ENCODE peak calls at places on chromosomes 16 and 17, in eight cellular contexts. N is stomach, G is upper lobe of right lung, V is thyroid gland, B is mesenchymal stem cell, F is heart right ventricle, O is left ventricle myocardium inferior, U is adrenal gland. K is an unnamed sample. For H3K4me1 and H3K36me3, the result is how much of the 10 kb centered on the place peaks cover.

GRCh38 chr16:88961031-88961430 is 16.0 kb downstream of the CBFA2T3 start:
- DNase-seq in N (no peak), G (no peak), V (no peak), B (no peak), F (no peak), O (no peak), U (no peak), K (no peak)

GRCh38 chr16:56357765-56358322 is 67.5 kb downstream of the AMFR start:
- DNase-seq in N (peak), G (peak), V (no peak), B (no peak), F (no peak), O (peak), U (peak), K (no peak)

GRCh38 chr17:58936295-58936694 is 170.4 kb downstream of the TRIM37 start:
- DNase-seq in N (no peak), G (no peak), V (no peak), B (no peak), F (no peak), O (no peak), U (no peak), K (peak)

GRCh38 chr17:80847506-80848230 is 144.0 kb upstream of the CHMP6 start:
- DNase-seq in N (no peak), G (peak), V (no peak), B (no peak), F (no peak), O (no peak), U (no peak), K (no peak)

GRCh38 chr17:77308768-77309726 is 168.3 kb downstream of the SEC14L1 start:
- DNase-seq in N (no peak), G (peak), V (no peak), B (peak), F (no peak), O (no peak), U (no peak), K (no peak)

GRCh38 chr17:43905400-43905984 is 1.8 kb downstream of the MPP2 start:
- DNase-seq in N (no peak), G (no peak), V (no peak), B (no peak), F (no peak), O (no peak), U (no peak), K (no peak)

GRCh38 chr16:22189473-22190168 is 16.5 kb upstream of the EEF2K start:
- DNase-seq in N (peak), G (peak), V (peak), B (peak), F (peak), O (peak), U (peak), K (no peak)

GRCh38 chr17:42670925-42671657 is 5.7 kb downstream of the PLEKHH3 start:
- DNase-seq in N (no peak), G (no peak), V (no peak), B (no peak), F (no peak), O (no peak), U (no peak), K (no peak)

GRCh38 chr17:68832140-68832871 is 122.9 kb downstream of the ABCA8 start:
- DNase-seq in N (no peak), G (no peak), V (no peak), B (no peak), F (peak), O (peak), U (peak), K (peak)

GRCh38 chr16:75305364-75306101 is 54.1 kb upstream of the BCAR1 start:
- DNase-seq in N (peak), G (no peak), V (peak), B (peak), F (peak), O (peak), U (peak), K (peak)

GRCh38 chr17:70169707-70170597 is 620 bp downstream of the KCNJ2 start:
- DNase-seq in N (no peak), G (no peak), V (no peak), B (peak), F (no peak), O (peak), U (peak), K (no peak)

GRCh38 chr17:38942641-38943040 is 17.2 kb downstream of the LASP1NB start:
- DNase-seq in N (no peak), G (no peak), V (no peak), B (no peak), F (no peak), O (no peak), U (no peak), K (no peak)

GRCh38 chr16:82874672-82875071 is 247.9 kb downstream of the CDH13 start:
- DNase-seq in N (no peak), G (no peak), V (no peak), B (no peak), F (no peak), O (no peak), U (no peak), K (no peak)

GRCh38 chr17:69954241-69954933 is 120.6 kb upstream of the KCNJ16 start:
- DNase-seq in N (no peak), G (no peak), V (no peak), B (no peak), F (no peak), O (no peak), U (no peak), K (no peak)

GRCh38 chr17:7004398-7005253 is 7.8 kb upstream of the RNASEK start:
- DNase-seq in N (no peak), G (no peak), V (no peak), B (peak), F (peak), O (no peak), U (no peak), K (peak)

GRCh38 chr16:3706253-3707145 is 10.8 kb downstream of the TRAP1 start:
- DNase-seq in N (no peak), G (no peak), V (no peak), B (no peak), F (no peak), O (no peak), U (no peak), K (no peak)

GRCh38 chr16:66242672-66243071 is 123.8 kb upstream of the CDH5 start:
- DNase-seq in N (no peak), G (peak), V (no peak), B (no peak), F (no peak), O (no peak), U (no peak), K (no peak)

GRCh38 chr17:14201087-14201486 is 35.6 kb downstream of the CDRT15 start:
- DNase-seq in N (no peak), G (no peak), V (no peak), B (no peak), F (no peak), O (no peak), U (no peak), K (peak)

GRCh38 chr17:20141201-20141999 is 132.2 kb downstream of the SPECC1 start:
- DNase-seq in N (no peak), G (no peak), V (no peak), B (peak), F (no peak), O (no peak), U (no peak), K (no peak)

GRCh38 chr16:82881517-82881916 is 254.7 kb downstream of the CDH13 start:
- DNase-seq in N (no peak), G (no peak), V (no peak), B (no peak), F (no peak), O (no peak), U (no peak), K (no peak)

GRCh38 chr17:45086865-45087495 is 25.9 kb downstream of the NMT1 start:
- DNase-seq in N (no peak), G (no peak), V (no peak), B (no peak), F (no peak), O (no peak), U (no peak), K (no peak)

GRCh38 chr16:63067141-63067540 is 1030.9 kb upstream of the CDH8 start:
- DNase-seq in N (no peak), G (no peak), V (no peak), B (no peak), F (no peak), O (no peak), U (no peak), K (no peak)

GRCh38 chr17:48198950-48199541 is 91.5 kb downstream of the SNX11 start:
- DNase-seq in N (no peak), G (no peak), V (no peak), B (peak), F (no peak), O (no peak), U (no peak), K (no peak)

GRCh38 chr17:13403982-13404931 is 197.5 kb downstream of the HS3ST3A1 start:
- DNase-seq in N (no peak), G (no peak), V (no peak), B (no peak), F (no peak), O (no peak), U (no peak), K (no peak)

GRCh38 chr17:77640242-77640641 is 318.3 kb upstream of the TNRC6C start:
- DNase-seq in N (no peak), G (peak), V (no peak), B (no peak), F (no peak), O (no peak), U (no peak), K (no peak)

GRCh38 chr16:14496786-14497185 is 133.3 kb downstream of the PARN start:
- DNase-seq in N (no peak), G (no peak), V (peak), B (no peak), F (peak), O (no peak), U (no peak), K (no peak)

GRCh38 chr17:4604111-4604644 is 19.8 kb downstream of the SMTNL2 start:
- DNase-seq in N (peak), G (no peak), V (peak), B (peak), F (peak), O (peak), U (peak), K (peak)

GRCh38 chr17:67891481-67892119 is 66.3 kb downstream of the BPTF start:
- DNase-seq in N (no peak), G (no peak), V (no peak), B (peak), F (no peak), O (no peak), U (peak), K (peak)

GRCh38 chr17:13525876-13526275 is 75.9 kb downstream of the HS3ST3A1 start:
- DNase-seq in N (no peak), G (no peak), V (no peak), B (no peak), F (no peak), O (no peak), U (no peak), K (no peak)

GRCh38 chr17:5758651-5759050 is 174.3 kb upstream of the NLRP1 start:
- DNase-seq in N (no peak), G (no peak), V (no peak), B (peak), F (no peak), O (no peak), U (peak), K (peak)

GRCh38 chr16:88013091-88013609 is 61.9 kb downstream of the BANP start:
- DNase-seq in N (peak), G (no peak), V (peak), B (peak), F (no peak), O (no peak), U (peak), K (no peak)

GRCh38 chr17:66809408-66809807 is 25.5 kb upstream of the CACNG5 start:
- DNase-seq in N (no peak), G (no peak), V (no peak), B (no peak), F (no peak), O (no peak), U (no peak), K (no peak)

GRCh38 chr16:75114946-75115825 is 1.4 kb downstream of the LDHD start:
- DNase-seq in N (no peak), G (peak), V (no peak), B (no peak), F (no peak), O (no peak), U (no peak), K (no peak)

GRCh38 chr17:2963332-2964027 is 99.9 kb downstream of the OR1D5 start:
- DNase-seq in N (no peak), G (peak), V (no peak), B (no peak), F (no peak), O (no peak), U (no peak), K (no peak)

GRCh38 chr17:2105663-2106062 is 50.8 kb downstream of the HIC1 start:
- DNase-seq in N (no peak), G (no peak), V (no peak), B (no peak), F (no peak), O (no peak), U (no peak), K (no peak)

GRCh38 chr16:83797013-83797412 is 10.8 kb upstream of the HSBP1 start:
- DNase-seq in N (no peak), G (no peak), V (no peak), B (no peak), F (no peak), O (no peak), U (no peak), K (no peak)

GRCh38 chr17:77445908-77446535 is 305.3 kb downstream of the SEC14L1 start:
- DNase-seq in N (peak), G (no peak), V (no peak), B (peak), F (no peak), O (no peak), U (no peak), K (no peak)

GRCh38 chr17:40325156-40326013 is 16.4 kb downstream of the RARA start:
- DNase-seq in N (no peak), G (no peak), V (no peak), B (no peak), F (no peak), O (peak), U (no peak), K (no peak)
- H3K4me1 ChIP-seq in N (half or more), G (half or more), V (half or more), B (half or more), F (half or more), O (half or more), U (half or more), K (under half)

GRCh38 chr17:28634211-28634865 is 10.6 kb downstream of the BLTP2 start:
- DNase-seq in N (no peak), G (no peak), V (no peak), B (no peak), F (no peak), O (no peak), U (no peak), K (no peak)

DNA sequence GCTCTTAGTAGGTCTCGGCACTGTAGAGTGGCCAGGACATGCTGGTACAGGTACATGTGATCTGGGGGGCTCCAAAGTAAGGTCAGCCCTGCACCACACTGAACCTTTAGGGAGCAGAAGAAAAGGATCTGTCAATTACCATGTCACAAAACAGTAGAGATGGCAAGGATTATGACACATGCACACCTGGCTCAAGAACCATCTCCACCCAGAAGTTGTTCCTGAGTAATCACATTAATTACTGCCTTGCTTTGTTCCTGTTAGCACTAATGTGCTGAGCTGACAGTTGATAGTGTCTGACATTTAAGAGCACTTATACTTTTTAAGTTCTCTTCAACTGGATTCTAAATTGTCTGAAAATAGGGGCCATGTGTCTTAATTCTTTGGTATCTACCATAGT is 9.5 kb downstream of the BLTP2 start:
- DNase-seq in N (no peak), G (no peak), V (no peak), B (no peak), F (no peak), O (no peak), U (no peak), K (no peak)
- H3K36me3 ChIP-seq in N (half or more), G (half or more), V (half or more), B (half or more), F (half or more), O (half or more), U (under half), K (half or more)

GRCh38 chr17:78651551-78651950 is 74.4 kb upstream of the DNAH17 start:
- DNase-seq in N (no peak), G (no peak), V (no peak), B (no peak), F (no peak), O (no peak), U (no peak), K (no peak)

GRCh38 chr17:78654230-78654824 is 77.1 kb upstream of the DNAH17 start:
- DNase-seq in N (no peak), G (no peak), V (no peak), B (no peak), F (no peak), O (no peak), U (no peak), K (no peak)

GRCh38 chr17:78652024-78652423 is 74.8 kb upstream of the DNAH17 start:
- DNase-seq in N (no peak), G (no peak), V (no peak), B (no peak), F (no peak), O (no peak), U (no peak), K (no peak)

GRCh38 chr17:78653382-78653781 is 76.2 kb upstream of the DNAH17 start:
- DNase-seq in N (no peak), G (no peak), V (peak), B (no peak), F (no peak), O (no peak), U (peak), K (no peak)

DNA sequence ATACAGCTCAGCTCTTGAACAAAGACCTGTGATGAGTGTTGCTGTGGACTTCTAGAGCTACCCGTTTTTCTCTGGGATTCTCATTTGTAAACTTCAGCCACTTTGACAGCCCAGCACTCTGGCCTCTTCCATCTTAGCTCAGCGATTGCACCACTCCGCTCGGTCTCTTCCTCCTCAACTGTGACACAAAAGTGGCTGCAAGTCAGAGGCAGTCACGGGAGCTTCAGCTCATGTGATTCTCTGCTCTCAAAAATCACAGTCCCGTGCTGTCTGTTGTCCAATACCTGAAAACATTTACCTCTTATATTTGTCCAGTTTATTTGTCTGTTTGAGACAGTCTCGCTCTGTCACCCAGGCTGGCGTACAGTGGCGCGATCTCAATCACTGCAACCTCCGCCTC is 75.7 kb upstream of the DNAH17 start:
- DNase-seq in N (no peak), G (no peak), V (peak), B (no peak), F (no peak), O (no peak), U (no peak), K (no peak)
- H3K4me1 ChIP-seq in N (under half), G (under half), V (under half), B (under half), F (under half), O (under half), U (under half), K (under half)

GRCh38 chr16:2071454-2072263 is 23.9 kb downstream of the TSC2 start:
- DNase-seq in N (no peak), G (no peak), V (no peak), B (no peak), F (no peak), O (no peak), U (no peak), K (no peak)
- H3K36me3 ChIP-seq in N (half or more), G (half or more), V (under half), B (half or more), F (under half), O (half or more), U (under half), K (under half)

DNA sequence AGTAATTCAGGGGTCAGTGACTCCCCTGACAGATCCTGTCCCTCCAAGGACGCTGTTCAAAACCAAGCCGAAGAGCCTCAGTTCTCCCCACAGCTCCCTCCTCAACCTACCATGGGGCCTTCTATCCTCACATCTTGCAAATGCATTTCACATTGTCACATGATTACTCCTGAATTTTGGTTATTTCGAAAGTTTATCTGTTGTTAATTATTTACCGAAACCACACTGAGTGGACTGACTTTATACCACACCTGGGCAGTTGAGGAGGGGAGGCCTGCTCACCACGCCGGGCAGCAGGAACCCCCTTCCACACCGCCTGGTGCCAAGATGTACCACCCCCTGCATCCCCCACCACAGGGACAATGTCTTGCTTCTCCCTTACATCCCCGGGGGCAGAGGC is 4.7 kb downstream of the TIMP2 start:
- DNase-seq in N (no peak), G (no peak), V (no peak), B (no peak), F (no peak), O (no peak), U (no peak), K (no peak)
- H3K4me1 ChIP-seq in N (half or more), G (half or more), V (under half), B (half or more), F (half or more), O (half or more), U (half or more), K (under half)

GRCh38 chr17:57490446-57490845 is 234.1 kb downstream of the MSI2 start:
- DNase-seq in N (no peak), G (no peak), V (no peak), B (no peak), F (no peak), O (no peak), U (no peak), K (no peak)
- H3K36me3 ChIP-seq in N (under half), G (under half), V (under half), B (under half), F (under half), O (under half), U (under half), K (under half)

GRCh38 chr16:67460961-67461360 is 20.0 kb downstream of the ATP6V0D1 start:
- DNase-seq in N (no peak), G (no peak), V (no peak), B (no peak), F (no peak), O (no peak), U (no peak), K (no peak)

GRCh38 chr16:67461600-67462278 is 19.2 kb downstream of the ATP6V0D1 start:
- DNase-seq in N (peak), G (peak), V (peak), B (no peak), F (no peak), O (no peak), U (no peak), K (no peak)

GRCh38 chr16:67463059-67463458 is 17.9 kb downstream of the ATP6V0D1 start:
- DNase-seq in N (no peak), G (no peak), V (no peak), B (no peak), F (no peak), O (no peak), U (no peak), K (no peak)

GRCh38 chr16:67463691-67464090 is 17.3 kb downstream of the ATP6V0D1 start:
- DNase-seq in N (no peak), G (no peak), V (no peak), B (no peak), F (no peak), O (no peak), U (no peak), K (no peak)

GRCh38 chr16:67462279-67462655 is 18.7 kb downstream of the ATP6V0D1 start:
- DNase-seq in N (no peak), G (no peak), V (no peak), B (no peak), F (no peak), O (no peak), U (no peak), K (no peak)
- H3K4me1 ChIP-seq in N (half or more), G (half or more), V (half or more), B (half or more), F (half or more), O (half or more), U (half or more), K (under half)

GRCh38 chr16:67357561-67357960 is 30.9 kb downstream of the LRRC36 start:
- DNase-seq in N (no peak), G (no peak), V (peak), B (no peak), F (no peak), O (no peak), U (no peak), K (no peak)
- H3K36me3 ChIP-seq in N (under half), G (under half), V (under half), B (under half), F (under half), O (under half), U (under half), K (under half)

K was measured in A673.